ENCODE peak calls at places on chromosomes 12 and 14, in five cellular contexts. T is hypothalamus; Z is activated naive CD4-positive, alpha-beta T cell treated with anti-CD3 and anti-CD28 coated beads, Interleukin-2, amount 50 U/mL, for 16 hours; H is NCI-H345; I is GDM1. A is an unnamed sample.

GRCh38 chr12:122081108-122081696 is 2.6 kb downstream of the MLXIP start:
- DNase-seq in T (no peak), Z (no peak), H (no peak), I (no peak), A (no peak)

GRCh38 chr12:21483531-21483930 is 17.9 kb downstream of the RECQL start:
- DNase-seq in T (no peak), Z (no peak), H (peak; percentile 89), I (no peak), A (peak; percentile 93)

GRCh38 chr12:66627270-66627987 is 51.4 kb downstream of the GRIP1 start:
- DNase-seq in T (no peak), Z (no peak), H (peak; percentile 31), I (no peak), A (no peak)

GRCh38 chr14:100540926-100541620 is 46.1 kb downstream of the BEGAIN start:
- DNase-seq in T (no peak), Z (no peak), H (no peak), I (no peak), A (no peak)

GRCh38 chr14:77562681-77563080 is 53.8 kb downstream of the SPTLC2 start:
- DNase-seq in T (no peak), Z (no peak), H (no peak), I (no peak), A (no peak)

GRCh38 chr12:110314308-110314707 is 33.3 kb downstream of the ATP2A2 start:
- DNase-seq in T (no peak), Z (no peak), H (no peak), I (no peak), A (no peak)

GRCh38 chr12:51269174-51270066 is 795 bp downstream of the SMAGP start:
- DNase-seq in T (no peak), Z (peak; percentile 63), H (peak; percentile 44), I (no peak), A (peak; percentile 20)

GRCh38 chr14:73457935-73458218 is 469 bp downstream of the NUMB start:
- DNase-seq in T (no peak), Z (peak; percentile 13), H (peak; percentile 51), I (no peak), A (peak; percentile 38)

GRCh38 chr14:91911474-91912032 is 35.9 kb downstream of the FBLN5 start:
- DNase-seq in T (no peak), Z (peak; percentile 41), H (peak; percentile 45), I (peak; percentile 9), A (peak; percentile 23)

GRCh38 chr12:103887738-103888137 is 42.5 kb upstream of the HSP90B1 start:
- DNase-seq in T (no peak), Z (no peak), H (no peak), I (no peak), A (no peak)

GRCh38 chr12:50397122-50397650 is 777 bp upstream of the FAM186A start:
- DNase-seq in T (no peak), Z (no peak), H (no peak), I (no peak), A (no peak)

GRCh38 chr12:64551676-64552075 is 58.6 kb upstream of the RASSF3 start:
- DNase-seq in T (no peak), Z (no peak), H (no peak), I (no peak), A (no peak)

GRCh38 chr12:68122236-68122920 is 37.2 kb downstream of the IFNG start:
- DNase-seq in T (no peak), Z (no peak), H (no peak), I (no peak), A (no peak)

GRCh38 chr14:76842414-76842813 is 16.2 kb downstream of the LRRC74A start:
- DNase-seq in T (no peak), Z (no peak), H (no peak), I (no peak), A (no peak)

GRCh38 chr12:105275997-105276760 is 40.2 kb upstream of the APPL2 start:
- DNase-seq in T (no peak), Z (no peak), H (no peak), I (peak; percentile 53), A (peak; percentile 23)

GRCh38 chr12:70005864-70006618 is 181.0 kb downstream of the MYRFL start:
- DNase-seq in T (no peak), Z (no peak), H (peak; percentile 32), I (no peak), A (no peak)

GRCh38 chr14:19900999-19901398 is 19.4 kb upstream of the OR4K5 start:
- DNase-seq in T (no peak), Z (no peak), H (no peak), I (no peak), A (no peak)

GRCh38 chr14:64569108-64570045 is 19.6 kb downstream of the PPP1R36 start:
- DNase-seq in T (peak; percentile 40), Z (no peak), H (no peak), I (no peak), A (no peak)

GRCh38 chr14:75267141-75267601 is 11.5 kb upstream of the FOS start:
- DNase-seq in T (no peak), Z (no peak), H (no peak), I (no peak), A (no peak)

GRCh38 chr12:3545121-3545796 is 54.3 kb downstream of the PRMT8 start:
- DNase-seq in T (no peak), Z (no peak), H (no peak), I (no peak), A (no peak)

GRCh38 chr12:119089668-119090013 is 89.1 kb upstream of the HSPB8 start:
- DNase-seq in T (no peak), Z (no peak), H (no peak), I (no peak), A (no peak)

GRCh38 chr14:99687284-99688209 is 3.4 kb downstream of the CYP46A1 start:
- DNase-seq in T (no peak), Z (peak; percentile 36), H (no peak), I (no peak), A (no peak)

GRCh38 chr14:101945171-101945570 is 19.2 kb upstream of the DYNC1H1 start:
- DNase-seq in T (no peak), Z (no peak), H (no peak), I (no peak), A (no peak)